ENCODE peak calls at places on chromosomes 2 and 18, in four cellular contexts. U, R, H and T are unnamed samples.

GRCh38 chr2:161912154-161912553 is 161.9 kb downstream of the DPP4 start:
- DNase-seq in R (no peak), H (no peak), U (no peak), T (no peak)

GRCh38 chr18:54679318-54680149 is 88.5 kb downstream of the DYNAP start:
- DNase-seq in R (no peak), U (no peak), H (peak), T (peak)

GRCh38 chr2:188345439-188345838 is 53.8 kb downstream of the GULP1 start:
- DNase-seq in U (no peak), R (no peak), H (no peak), T (no peak)

GRCh38 chr2:230942920-230943896 is 18.2 kb upstream of the GPR55 start:
- DNase-seq in U (no peak), R (peak), H (peak), T (no peak)

GRCh38 chr2:109422071-109422757 is 191.6 kb downstream of the SEPTIN10 start:
- DNase-seq in U (no peak), H (no peak), R (no peak), T (no peak)

GRCh38 chr2:197210450-197210849 is 100.1 kb downstream of the ANKRD44 start:
- DNase-seq in R (no peak), U (no peak), H (peak), T (no peak)

GRCh38 chr2:102050854-102051391 is 59.2 kb downstream of the IL1R2 start:
- DNase-seq in U (no peak), R (no peak), H (peak), T (no peak)

GRCh38 chr2:114925296-114926255 is 483.1 kb downstream of the DPP10 start:
- DNase-seq in U (no peak), H (no peak), R (no peak), T (no peak)

GRCh38 chr2:15638720-15639119 is 47.1 kb downstream of the DDX1 start:
- DNase-seq in H (no peak), U (no peak), R (no peak), T (no peak)

GRCh38 chr2:84906900-84907714 is 1.7 kb downstream of the TMSB10 start:
- DNase-seq in H (peak), U (no peak), R (no peak), T (peak)

GRCh38 chr2:175855236-175855635 is 146.8 kb downstream of the LNPK start:
- DNase-seq in R (no peak), U (no peak), H (no peak), T (no peak)

GRCh38 chr2:11811036-11811654 is 64.7 kb downstream of the LPIN1 start:
- DNase-seq in R (no peak), U (no peak), H (no peak), T (no peak)

GRCh38 chr2:207226243-207226642 is 60.5 kb upstream of the KLF7 start:
- DNase-seq in H (no peak), U (no peak), R (no peak), T (no peak)

GRCh38 chr2:33134086-33134763 is 187.5 kb downstream of the LTBP1 start:
- DNase-seq in U (no peak), R (no peak), H (no peak), T (no peak)

GRCh38 chr2:106919012-106919411 is 33.0 kb upstream of the ST6GAL2 start:
- DNase-seq in U (no peak), H (no peak), R (no peak), T (no peak)

GRCh38 chr18:48859311-48860275 is 91.2 kb downstream of the SMAD7 start:
- DNase-seq in U (peak), R (peak), H (no peak), T (peak)

GRCh38 chr2:191386938-191387536 is 141.8 kb downstream of the MYO1B start:
- DNase-seq in R (no peak), H (no peak), U (no peak), T (no peak)

GRCh38 chr18:58341913-58342312 is 287.0 kb downstream of the ALPK2 start:
- DNase-seq in U (no peak), R (no peak), H (no peak), T (no peak)

GRCh38 chr2:189819297-189819704 is 35.1 kb downstream of the PMS1 start:
- DNase-seq in U (no peak), H (no peak), R (no peak), T (no peak)

GRCh38 chr2:181574321-181574720 is 82.6 kb downstream of the CERKL start:
- DNase-seq in R (no peak), H (no peak), U (no peak), T (no peak)

GRCh38 chr2:47225061-47225783 is 70.1 kb upstream of the STPG4 start:
- DNase-seq in H (peak), U (no peak), R (no peak), T (peak)

GRCh38 chr2:100984892-100985307 is 17.2 kb upstream of the RPL31 start:
- DNase-seq in R (peak), H (peak), U (peak), T (peak)

GRCh38 chr18:7273301-7273911 is 42.5 kb downstream of the LRRC30 start:
- DNase-seq in H (no peak), U (no peak), R (no peak), T (no peak)

GRCh38 chr18:63979409-63979908 is 9.6 kb downstream of the SERPINB8 start:
- DNase-seq in U (peak), H (peak), R (peak), T (peak)

GRCh38 chr2:191696001-191696400 is 18.1 kb downstream of the NABP1 start:
- DNase-seq in R (no peak), H (no peak), U (no peak), T (no peak)

GRCh38 chr2:144162652-144163051 is 357.3 kb downstream of the ZEB2 start:
- DNase-seq in U (peak), H (no peak), R (peak), T (no peak)

GRCh38 chr2:98771264-98771663 is 40.3 kb upstream of the MGAT4A start:
- DNase-seq in U (no peak), R (no peak), H (no peak), T (no peak)

GRCh38 chr18:35942133-35942532 is 30.3 kb upstream of the RMP24 start:
- DNase-seq in H (no peak), R (no peak), U (no peak), T (no peak)

GRCh38 chr2:76437564-76437963 is 726.8 kb upstream of the GCFC2 start:
- DNase-seq in U (no peak), R (no peak), H (no peak), T (no peak)

GRCh38 chr2:9247786-9248185 is 41.2 kb downstream of the ASAP2 start:
- DNase-seq in U (no peak), R (no peak), H (no peak), T (peak)
- TF ChIP-seq CTCF in U (no peak), R (no peak), H (no peak), T (no peak)

GRCh38 chr2:120394764-120395163 is 48.8 kb downstream of the INHBB start:
- DNase-seq in H (no peak), U (no peak), R (no peak), T (no peak)
- TF ChIP-seq TEAD4 in H (no peak), U (no peak), R (no peak), T (no peak)

GRCh38 chr2:48673581-48673980 is 55.9 kb downstream of the GTF2A1L start:
- DNase-seq in R (no peak), U (no peak), H (no peak), T (no peak)
- TF ChIP-seq CTCF in R (no peak), U (no peak), H (no peak), T (no peak)

GRCh38 chr18:46341989-46342525 is 237.9 kb downstream of the HAUS1 start:
- DNase-seq in R (no peak), U (no peak), H (no peak), T (no peak)

GRCh38 chr18:46344416-46345180 is 240.4 kb downstream of the HAUS1 start:
- DNase-seq in U (no peak), R (no peak), H (no peak), T (no peak)

GRCh38 chr18:46345181-46345465 is 240.9 kb downstream of the HAUS1 start:
- DNase-seq in R (no peak), U (no peak), H (no peak), T (no peak)

GRCh38 chr18:46343456-46343855 is 239.3 kb downstream of the HAUS1 start:
- DNase-seq in U (no peak), H (no peak), R (no peak), T (no peak)

DNA sequence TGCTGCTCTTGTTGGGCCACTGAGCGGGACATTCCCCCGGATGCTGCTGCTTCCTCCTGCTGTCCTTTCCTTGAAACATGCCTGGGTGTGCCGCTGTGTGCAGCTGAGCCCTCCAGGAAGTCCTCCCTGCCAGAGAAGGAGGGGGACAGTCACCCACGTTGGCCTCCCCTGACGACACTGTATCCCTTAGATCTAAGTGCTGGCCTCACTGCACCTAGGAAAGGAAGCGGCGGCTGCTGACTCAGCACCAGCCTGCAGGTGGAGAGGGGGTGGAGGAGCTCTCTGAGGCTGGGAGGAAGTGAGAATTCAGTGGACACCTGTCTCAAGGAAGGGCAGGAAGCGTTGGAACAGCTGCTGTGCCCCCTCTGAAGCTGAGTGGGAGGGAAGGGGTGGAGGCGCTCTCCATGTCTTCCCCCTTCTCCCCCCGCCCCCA is 239.8 kb downstream of the HAUS1 start:
- DNase-seq in U (peak), H (peak), R (peak), T (no peak)
- TF ChIP-seq TEAD4 in U (no peak), H (no peak), R (no peak), T (no peak)